ENCODE peak calls at places on chromosomes 5 and 9, in six cellular contexts. N is stimulated activated CD8-positive, alpha-beta memory T cell treated with anti-CD3 and anti-CD28 coated beads, Interleukin-2, amount 100 ng/mL, for 1 hour; Q is stimulated activated CD4-positive, alpha-beta T cell treated with anti-CD3 and anti-CD28 coated beads, Interleukin-2, amount 100 ng/mL, for 48 hours; H is uterus; E is NCI-H524; L is HFF-Myc. M is an unnamed sample.

GRCh38 chr5:43601454-43602260 is 1.3 kb upstream of the NNT start:
- DNase-seq in Q (no peak), N (no peak), L (no peak), H (no peak), E (peak; percentile 25), M (no peak)

GRCh38 chr5:175460126-175460525 is 16.1 kb upstream of the DRD1 start:
- DNase-seq in Q (no peak), E (peak; percentile 46), L (no peak), H (no peak), N (no peak), M (no peak)

GRCh38 chr5:21847300-21847699 is 1005.8 kb downstream of the CDH12 start:
- DNase-seq in Q (no peak), H (no peak), N (no peak), L (no peak), E (no peak), M (no peak)

GRCh38 chr5:98656106-98656795 is 117.2 kb upstream of the RGMB start:
- DNase-seq in L (no peak), Q (no peak), H (no peak), N (no peak), E (no peak), M (no peak)

GRCh38 chr5:147760086-147760485 is 22.4 kb downstream of the JAKMIP2 start:
- DNase-seq in H (no peak), N (no peak), Q (no peak), E (no peak), L (no peak), M (no peak)

GRCh38 chr9:113502427-113503008 is 39.0 kb downstream of the RGS3 start:
- DNase-seq in Q (no peak), E (no peak), N (no peak), H (no peak), L (no peak), M (no peak)

GRCh38 chr5:24347206-24347605 is 297.6 kb downstream of the CDH10 start:
- DNase-seq in Q (no peak), N (no peak), E (no peak), H (no peak), L (no peak), M (no peak)

GRCh38 chr5:151555760-151556576 is 35.2 kb downstream of the FAT2 start:
- DNase-seq in E (no peak), H (no peak), Q (no peak), L (no peak), N (no peak), M (no peak)

GRCh38 chr5:94468531-94468930 is 149.9 kb downstream of the KIAA0825 start:
- DNase-seq in L (no peak), N (no peak), Q (no peak), H (no peak), E (no peak), M (no peak)

GRCh38 chr5:9329125-9329524 is 216.8 kb downstream of the SEMA5A start:
- DNase-seq in L (no peak), Q (no peak), H (no peak), N (no peak), E (no peak), M (no peak)

GRCh38 chr5:14144586-14145355 is 1.6 kb downstream of the TRIO start:
- DNase-seq in L (no peak), H (peak; percentile 55), E (peak; percentile 88), Q (peak; percentile 6), N (no peak), M (peak; percentile 61)

GRCh38 chr9:112120471-112120925 is 54.6 kb downstream of the SUSD1 start:
- DNase-seq in N (no peak), E (peak; percentile 60), L (no peak), H (no peak), Q (no peak), M (no peak)

GRCh38 chr5:97547999-97548797 is 365.2 kb upstream of the RIOK2 start:
- DNase-seq in H (no peak), Q (no peak), N (no peak), L (no peak), E (no peak), M (no peak)

GRCh38 chr5:43608406-43608805 is 5.4 kb downstream of the NNT start:
- DNase-seq in Q (no peak), H (no peak), E (no peak), L (no peak), N (no peak), M (no peak)

GRCh38 chr9:136903041-136903554 is 16.8 kb downstream of the TRAF2 start:
- DNase-seq in H (peak; percentile 39), N (no peak), L (no peak), Q (no peak), E (no peak), M (peak; percentile 96)

GRCh38 chr5:8613078-8613685 is 744.2 kb downstream of the MTRR start:
- DNase-seq in L (no peak), H (no peak), E (no peak), Q (no peak), N (no peak), M (no peak)

GRCh38 chr5:73327908-73328455 is 120.6 kb downstream of the FOXD1 start:
- DNase-seq in N (no peak), H (no peak), L (no peak), E (no peak), Q (no peak), M (no peak)

GRCh38 chr5:178861627-178862026 is 1.9 kb downstream of the ZNF354B start:
- DNase-seq in N (no peak), Q (no peak), H (no peak), E (no peak), L (no peak), M (no peak)

GRCh38 chr5:10599828-10600227 is 36.0 kb downstream of the ANKRD33B start:
- DNase-seq in E (no peak), Q (no peak), H (no peak), L (no peak), N (no peak), M (no peak)